ENCODE peak calls at places on chromosomes 11 and 22, in ten cellular contexts. V is endothelial cell of umbilical vein; D is CD8-positive, alpha-beta T cell; C is foreskin fibroblast; M is fibroblast of pulmonary artery; N is HCT116; X is retinal pigment epithelial cell; K is left ventricle myocardium inferior; B is fibroblast of mammary gland; L is esophagus squamous epithelium. Q is an unnamed sample.
A peak's percentile ranks its signal among the peaks of the same experiment; 100 is the strongest.

GRCh38 chr22:20023214-20023613 is 2.3 kb downstream of the TANGO2 start:
- DNase-seq in V (no peak), D (no peak), C (no peak), M (no peak), N (no peak), X (no peak), K (no peak), B (no peak), L (no peak), Q (no peak)

GRCh38 chr22:19844423-19845368 is 10.0 kb downstream of the GNB1L start:
- DNase-seq in V (peak; percentile 77), D (no peak), C (peak; percentile 87), M (peak; percentile 47), N (no peak), X (no peak), K (peak; percentile 54), B (no peak), L (no peak), Q (peak; percentile 67)

GRCh38 chr11:111960916-111961315 is 23.8 kb downstream of the DIXDC1 start:
- DNase-seq in V (no peak), D (no peak), C (peak; percentile 22), M (no peak), N (no peak), X (peak; percentile 88), K (no peak), B (peak; percentile 64), L (no peak), Q (peak; percentile 40)

GRCh38 chr11:19714093-19714386 is 1.4 kb downstream of the NAV2 start:
- DNase-seq in V (peak; percentile 46), D (no peak), C (peak; percentile 78), M (no peak), N (no peak), X (no peak), K (no peak), B (peak; percentile 20), L (no peak), Q (peak; percentile 32)

GRCh38 chr11:34492806-34493414 is 20.7 kb downstream of the ELF5 start:
- DNase-seq in V (peak; percentile 64), D (peak; percentile 26), C (peak; percentile 82), M (peak; percentile 71), N (peak; percentile 60), X (no peak), K (no peak), B (peak; percentile 66), L (no peak), Q (peak; percentile 76)

GRCh38 chr22:37507731-37508130 is 11.5 kb downstream of the CARD10 start:
- DNase-seq in V (no peak), D (no peak), C (no peak), M (no peak), N (no peak), X (no peak), K (no peak), B (no peak), L (no peak), Q (no peak)

GRCh38 chr22:48886604-48887393 is 940.9 kb downstream of the BRD1 start:
- DNase-seq in V (no peak), D (no peak), C (no peak), M (no peak), N (no peak), X (no peak), K (peak; percentile 11), B (no peak), L (no peak), Q (no peak)

GRCh38 chr11:117843666-117844484 is 19.3 kb upstream of the FXYD2 start:
- DNase-seq in V (peak; percentile 69), D (peak; percentile 82), C (peak; percentile 87), M (peak; percentile 78), N (peak; percentile 54), X (no peak), K (peak; percentile 85), B (peak; percentile 70), L (no peak), Q (peak; percentile 77)

GRCh38 chr22:42625416-42625815 is 10.7 kb upstream of the POLDIP3 start:
- DNase-seq in V (no peak), D (no peak), C (no peak), M (no peak), N (no peak), X (no peak), K (no peak), B (no peak), L (no peak), Q (no peak)

GRCh38 chr11:74683279-74683871 is 47.9 kb downstream of the CHRDL2 start:
- DNase-seq in V (peak; percentile 41), D (no peak), C (peak; percentile 54), M (no peak), N (no peak), X (no peak), K (peak; percentile 36), B (no peak), L (no peak), Q (peak; percentile 21)

GRCh38 chr11:27347949-27348879 is 14.8 kb downstream of the CCDC34 start:
- DNase-seq in V (no peak), D (no peak), C (no peak), M (no peak), N (no peak), X (no peak), K (no peak), B (no peak), L (no peak), Q (no peak)

DNA sequence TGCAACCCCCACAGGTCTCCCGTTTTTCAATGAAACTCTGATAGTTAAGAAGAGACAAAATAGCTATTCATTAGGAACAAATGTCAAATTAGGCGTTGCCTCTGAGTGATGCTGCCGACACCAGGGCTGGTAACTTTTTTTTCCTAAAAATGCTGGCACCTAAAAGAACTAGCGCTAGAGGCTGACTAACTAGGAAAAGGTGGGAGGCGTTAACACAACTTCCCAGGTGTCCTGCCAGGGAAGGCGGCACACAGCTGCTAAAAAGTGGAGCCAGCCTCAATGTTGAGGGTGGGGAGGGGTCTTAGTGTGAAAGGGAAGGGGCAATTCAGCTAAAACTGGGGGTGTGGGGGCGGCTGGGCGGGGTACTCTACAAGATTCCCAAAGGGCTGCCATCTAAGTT is 5.4 kb downstream of the MN1 start:
- DNase-seq in V (no peak), D (no peak), C (no peak), M (no peak), N (no peak), X (no peak), K (no peak), B (no peak), L (no peak), Q (no peak)
- H3K4me3 ChIP-seq in V (no peak overlapping the region), D (no peak overlapping the region), C (peak overlapping the region; percentile 53), M (peak overlapping the region; percentile 27), N (no peak overlapping the region), X (no peak overlapping the region), K (peak overlapping the region; percentile 92), B (no peak overlapping the region), L (peak overlapping the region; percentile 21), Q (peak overlapping the region; percentile 33)

GRCh38 chr22:41191467-41191866 is 13.6 kb upstream of the L3MBTL2 start:
- DNase-seq in V (no peak), D (no peak), C (no peak), M (no peak), N (no peak), X (no peak), K (no peak), B (no peak), L (no peak), Q (no peak)

GRCh38 chr22:41193829-41194228 is 11.3 kb upstream of the L3MBTL2 start:
- DNase-seq in V (no peak), D (no peak), C (no peak), M (no peak), N (no peak), X (no peak), K (no peak), B (no peak), L (no peak), Q (no peak)

GRCh38 chr22:41201146-41201545 is 4.0 kb upstream of the L3MBTL2 start:
- DNase-seq in V (no peak), D (no peak), C (no peak), M (no peak), N (no peak), X (no peak), K (no peak), B (no peak), L (no peak), Q (no peak)

GRCh38 chr22:41197808-41198585 is 7.1 kb upstream of the L3MBTL2 start:
- DNase-seq in V (peak; percentile 73), D (no peak), C (peak; percentile 66), M (no peak), N (no peak), X (no peak), K (peak; percentile 52), B (no peak), L (no peak), Q (no peak)

DNA sequence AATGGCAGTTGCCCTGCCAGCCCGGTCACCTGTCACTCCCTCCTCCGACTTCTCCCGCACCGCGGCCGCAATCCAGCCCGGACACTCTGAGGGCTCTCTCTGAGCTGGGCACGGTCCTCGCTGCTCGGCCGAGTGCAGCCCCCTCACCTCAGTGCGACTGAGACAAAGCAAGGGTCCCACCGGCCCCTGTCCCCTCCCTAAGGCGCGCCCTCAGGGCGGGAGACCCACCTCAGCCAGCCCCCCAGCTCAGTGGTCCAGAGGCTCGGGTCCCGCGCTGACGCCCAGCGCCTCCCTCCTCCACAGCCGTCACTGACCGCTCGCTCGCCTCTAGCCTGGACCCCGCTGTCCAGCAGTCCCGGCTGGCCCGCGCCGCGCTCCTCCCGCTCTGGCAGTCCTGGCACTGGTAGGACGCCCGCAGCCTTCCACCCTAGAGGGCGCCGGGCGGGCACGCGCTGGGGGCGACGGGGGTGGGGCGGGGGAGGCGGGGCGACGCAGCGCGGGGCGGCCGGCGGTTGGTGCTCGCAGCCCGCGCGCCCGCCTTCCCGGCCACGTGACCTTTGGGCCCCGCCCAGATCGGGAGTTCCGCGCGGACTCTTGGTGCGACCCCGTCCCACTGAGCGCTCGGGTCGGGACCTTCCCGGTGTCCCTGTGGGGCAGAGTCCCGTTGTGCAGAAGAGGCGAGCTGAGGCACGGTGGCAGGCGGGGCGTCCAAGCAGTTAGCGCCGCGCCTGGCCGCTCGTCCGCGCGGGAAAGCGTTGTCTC is 7.9 kb upstream of the L3MBTL2 start:
- DNase-seq in V (peak; percentile 75), D (peak; percentile 74), C (peak; percentile 84), M (peak; percentile 47), N (no peak), X (no peak), K (peak; percentile 87), B (peak; percentile 27), L (no peak), Q (peak; percentile 50)
- TF ChIP-seq CTCF in V (no peak), D (no peak), C (no peak), M (no peak), N (no peak), X (peak; percentile 13), K (peak; percentile 29), B (no peak), L (no peak), Q (peak; percentile 14)

DNA sequence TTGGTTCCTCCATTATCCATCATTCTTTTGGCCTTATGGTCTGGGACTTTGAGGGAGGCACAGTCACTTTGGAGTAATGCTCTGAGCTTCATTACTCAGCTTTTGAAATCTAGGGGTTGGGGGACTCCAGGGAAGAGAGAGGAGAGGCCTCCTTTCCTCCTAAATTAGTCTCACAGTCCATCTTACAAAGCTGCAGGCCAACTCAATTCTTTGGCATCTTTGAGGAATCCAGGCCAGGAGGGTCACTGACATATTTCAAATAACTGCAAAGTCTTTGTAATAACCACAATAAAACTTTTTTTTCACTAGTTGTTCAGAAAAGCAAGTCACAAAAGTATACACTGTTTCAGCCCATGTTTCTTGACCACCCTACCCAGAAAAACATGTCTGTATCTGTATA is 73.3 kb upstream of the FAR1 start:
- DNase-seq in V (no peak), D (no peak), C (peak; percentile 52), M (no peak), N (no peak), X (peak; percentile 8), K (no peak), B (peak; percentile 3), L (no peak), Q (peak; percentile 35)
- H3K4me3 ChIP-seq in V (no peak overlapping the region), D (no peak overlapping the region), C (no peak overlapping the region), M (no peak overlapping the region), N (no peak overlapping the region), X (no peak overlapping the region), K (no peak overlapping the region), B (no peak overlapping the region), L (no peak overlapping the region), Q (no peak overlapping the region)

GRCh38 chr11:133681901-133682300 is 149.6 kb upstream of the OPCML start:
- DNase-seq in V (no peak), D (no peak), C (no peak), M (no peak), N (no peak), X (no peak), K (no peak), B (no peak), L (no peak), Q (no peak)
- TF ChIP-seq CTCF in V (no peak), D (no peak), C (no peak), M (no peak), N (no peak), X (no peak), K (peak; percentile 25), B (no peak), L (no peak), Q (no peak)

Q was measured in cardiac fibroblast.